ENCODE peak calls at places on chromosomes 13 and 19, in six cellular contexts. W, N, I, S, C and Z are unnamed samples.
A peak's percentile ranks its signal among the peaks of the same experiment; 100 is the strongest.

GRCh38 chr19:18321729-18322091 is 1.2 kb downstream of the LSM4 start:
- DNase-seq in W (no peak), N (no peak), I (no peak), C (no peak), S (peak; percentile 55), Z (no peak)

GRCh38 chr19:28633223-28634030 is 579.5 kb downstream of the UQCRFS1 start:
- DNase-seq in I (peak; percentile 64), S (peak; percentile 75), W (no peak), C (no peak), N (no peak), Z (no peak)

GRCh38 chr13:112892759-112893569 is 76.0 kb upstream of the MCF2L start:
- DNase-seq in I (no peak), C (peak; percentile 61), S (no peak), N (no peak), W (no peak), Z (no peak)

GRCh38 chr13:108345016-108345415 is 75.5 kb downstream of the TNFSF13B start:
- DNase-seq in W (no peak), S (no peak), C (no peak), I (no peak), N (no peak), Z (no peak)

GRCh38 chr19:2765376-2765775 is 17.7 kb downstream of the SGTA start:
- DNase-seq in W (no peak), C (no peak), S (no peak), N (no peak), I (no peak), Z (no peak)

GRCh38 chr13:30739646-30740642 is 4.6 kb downstream of the ALOX5AP start:
- DNase-seq in C (peak; percentile 27), N (no peak), S (peak; percentile 86), W (no peak), I (no peak), Z (no peak)

GRCh38 chr19:58380037-58380735 is 644 bp downstream of the ZNF837 start:
- DNase-seq in N (no peak), I (no peak), S (peak; percentile 55), C (no peak), W (no peak), Z (no peak)

GRCh38 chr13:43058836-43059235 is 35.5 kb downstream of the DNAJC15 start:
- DNase-seq in N (no peak), W (no peak), S (no peak), C (no peak), I (no peak), Z (no peak)

GRCh38 chr19:7236153-7236552 is 58.1 kb downstream of the INSR start:
- DNase-seq in N (no peak), I (no peak), S (no peak), W (no peak), C (no peak), Z (no peak)

GRCh38 chr19:18999016-18999758 is 34.1 kb downstream of the SUGP2 start:
- DNase-seq in S (peak; percentile 21), C (no peak), N (no peak), I (no peak), W (no peak), Z (no peak)

GRCh38 chr13:30125422-30126073 is 181.8 kb downstream of the KATNAL1 start:
- DNase-seq in S (peak; percentile 95), W (no peak), I (no peak), C (peak; percentile 58), N (no peak), Z (no peak)

GRCh38 chr13:73945371-73945770 is 188.8 kb downstream of the KLF12 start:
- DNase-seq in I (no peak), N (no peak), S (peak; percentile 38), C (no peak), W (no peak), Z (no peak)

GRCh38 chr13:113144255-113144629 is 14.2 kb upstream of the PROZ start:
- DNase-seq in W (no peak), N (no peak), I (no peak), S (no peak), C (no peak), Z (no peak)

GRCh38 chr13:50069255-50069654 is 54.0 kb downstream of the KCNRG start:
- DNase-seq in W (no peak), S (peak; percentile 50), I (no peak), C (no peak), N (no peak), Z (no peak)

GRCh38 chr19:11881151-11881800 is 6.3 kb upstream of the ZNF69 start:
- DNase-seq in S (peak; percentile 70), W (peak; percentile 63), C (peak; percentile 76), N (peak; percentile 53), I (peak; percentile 61), Z (peak; percentile 20)

GRCh38 chr19:54158812-54159351 is 639 bp downstream of the LENG1 start:
- DNase-seq in S (peak; percentile 77), I (no peak), C (no peak), W (no peak), N (no peak), Z (no peak)

GRCh38 chr19:29542327-29542726 is 16.5 kb downstream of the VSTM2B start:
- DNase-seq in W (no peak), C (no peak), N (no peak), I (no peak), S (no peak), Z (no peak)

GRCh38 chr19:30391554-30392551 is 19.7 kb downstream of the ZNF536 start:
- DNase-seq in C (no peak), W (no peak), N (no peak), I (no peak), S (no peak), Z (no peak)

GRCh38 chr19:30221176-30221575 is 151.0 kb upstream of the ZNF536 start:
- DNase-seq in W (no peak), S (no peak), I (no peak), N (no peak), C (no peak), Z (no peak)

GRCh38 chr19:3976495-3977241 is 5.8 kb upstream of the DAPK3 start:
- DNase-seq in I (no peak), S (peak; percentile 90), C (no peak), N (peak; percentile 5), W (no peak), Z (no peak)

GRCh38 chr19:3979289-3979673 is 6.0 kb downstream of the EEF2 start:
- DNase-seq in W (no peak), S (peak; percentile 27), N (peak; percentile 7), I (no peak), C (no peak), Z (no peak)

GRCh38 chr19:3975637-3976087 is 4.8 kb upstream of the DAPK3 start:
- DNase-seq in I (no peak), W (no peak), C (no peak), N (no peak), S (peak; percentile 36), Z (no peak)

GRCh38 chr19:3978145-3978544 is 7.1 kb downstream of the EEF2 start:
- DNase-seq in I (no peak), C (no peak), N (no peak), S (no peak), W (no peak), Z (no peak)

DNA sequence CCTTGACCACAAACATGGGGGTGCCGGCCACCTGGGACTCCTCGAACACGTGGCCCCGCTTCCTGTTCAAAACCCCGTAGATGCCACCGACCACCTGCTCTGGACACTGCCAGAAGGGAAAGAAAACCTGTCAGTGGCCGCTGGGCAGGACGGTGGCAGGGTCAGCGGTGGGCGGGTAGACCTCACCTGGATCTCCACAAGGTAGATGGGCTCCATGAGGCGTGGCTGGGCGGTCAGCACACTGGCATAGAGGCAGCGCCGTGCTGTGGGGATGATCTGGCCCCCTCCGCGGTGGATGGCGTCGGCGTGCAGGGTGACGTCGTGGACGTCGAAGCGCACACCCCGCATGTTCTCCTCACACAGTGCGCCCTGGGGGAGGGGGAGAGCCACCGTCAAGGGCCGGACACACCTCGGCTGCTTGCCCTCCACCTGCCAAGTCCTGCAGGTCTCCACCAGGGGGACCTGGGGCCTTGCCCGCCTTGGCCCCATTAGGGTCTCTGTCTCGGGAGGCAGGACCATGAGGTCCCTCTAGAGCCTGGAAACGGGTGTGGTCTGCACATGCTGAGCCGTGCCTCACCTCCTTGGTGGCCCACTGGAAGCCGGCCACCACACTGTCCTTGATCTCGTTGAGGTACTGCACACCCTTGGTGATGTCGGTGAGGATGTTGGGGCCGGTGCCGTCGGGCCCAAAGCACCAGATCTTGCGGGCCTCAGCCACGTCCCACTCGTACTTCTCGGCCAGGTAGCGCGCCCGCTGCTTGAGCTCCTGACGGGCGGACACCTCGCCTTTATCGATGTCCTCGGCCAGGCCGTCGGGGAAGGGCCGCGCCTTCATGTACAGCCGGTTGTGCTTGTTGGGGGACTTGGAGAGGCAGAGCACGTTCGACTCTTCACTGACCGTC is 6.6 kb upstream of the DAPK3 start:
- DNase-seq in C (no peak), W (no peak), N (peak; percentile 4), S (peak; percentile 43), I (no peak), Z (no peak)
- H3K36me3 ChIP-seq in C (peaks cover 82% of the 10 kb centered on the region), W (peaks cover 76% of the 10 kb centered on the region), N (peaks cover 80% of the 10 kb centered on the region), S (peaks cover 69% of the 10 kb centered on the region), I (peaks cover 68% of the 10 kb centered on the region), Z (peaks cover 76% of the 10 kb centered on the region)

GRCh38 chr19:4030552-4030951 is 23.0 kb downstream of the PIAS4 start:
- DNase-seq in N (no peak), C (no peak), W (peak; percentile 58), S (no peak), I (no peak), Z (no peak)
- H3K36me3 ChIP-seq in N (peaks cover 89% of the 10 kb centered on the region), C (peaks cover 99% of the 10 kb centered on the region), W (peaks cover 35% of the 10 kb centered on the region), S (no peaks in the 10 kb centered on the region), I (peaks cover 32% of the 10 kb centered on the region), Z (peaks cover 76% of the 10 kb centered on the region)

GRCh38 chr13:102678339-102679122 is 16.3 kb downstream of the METTL21C start:
- DNase-seq in S (no peak), C (no peak), N (no peak), W (no peak), I (no peak), Z (no peak)

GRCh38 chr13:102680133-102680717 is 14.6 kb downstream of the METTL21C start:
- DNase-seq in C (no peak), I (no peak), W (no peak), S (no peak), N (no peak), Z (no peak)

GRCh38 chr13:102679449-102680132 is 15.3 kb downstream of the METTL21C start:
- DNase-seq in S (no peak), C (no peak), I (no peak), N (no peak), W (no peak), Z (no peak)

GRCh38 chr13:102675115-102675514 is 19.7 kb downstream of the METTL21C start:
- DNase-seq in N (no peak), S (no peak), C (no peak), W (no peak), I (no peak), Z (no peak)

GRCh38 chr13:102677122-102677521 is 17.7 kb downstream of the METTL21C start:
- DNase-seq in N (no peak), W (no peak), S (no peak), I (no peak), C (no peak), Z (no peak)
- H3K36me3 ChIP-seq in N (peaks cover 82% of the 10 kb centered on the region), W (peaks cover 73% of the 10 kb centered on the region), S (peaks cover 43% of the 10 kb centered on the region), I (peaks cover 4% of the 10 kb centered on the region), C (peaks cover 78% of the 10 kb centered on the region), Z (peaks cover 75% of the 10 kb centered on the region)

GRCh38 chr19:42295342-42295741 is 6.6 kb upstream of the PRR19 start:
- DNase-seq in W (no peak), N (no peak), S (no peak), I (no peak), C (no peak), Z (no peak)

GRCh38 chr19:42292963-42293362 is 9.0 kb upstream of the PRR19 start:
- DNase-seq in C (no peak), I (no peak), W (no peak), N (no peak), S (no peak), Z (no peak)

GRCh38 chr19:42294471-42295137 is 7.3 kb upstream of the PRR19 start:
- DNase-seq in I (no peak), C (no peak), N (no peak), S (no peak), W (no peak), Z (no peak)

GRCh38 chr19:42293539-42293938 is 8.4 kb upstream of the PRR19 start:
- DNase-seq in I (no peak), S (no peak), N (no peak), W (no peak), C (no peak), Z (no peak)

GRCh38 chr19:42293966-42294365 is 8.0 kb upstream of the PRR19 start:
- DNase-seq in W (no peak), I (no peak), N (no peak), S (no peak), C (no peak), Z (no peak)
- H3K36me3 ChIP-seq in W (peaks cover 59% of the 10 kb centered on the region), I (peaks cover 23% of the 10 kb centered on the region), N (peaks cover 81% of the 10 kb centered on the region), S (peaks cover 8% of the 10 kb centered on the region), C (peaks cover 78% of the 10 kb centered on the region), Z (peaks cover 56% of the 10 kb centered on the region)